ENCODE peak calls at places on chromosomes 5 and 9, in seven cellular contexts. L is adrenal gland; V is endothelial cell of umbilical vein; A is CD8-positive, alpha-beta T cell; E is heart left ventricle; X is uterus; T is transverse colon. Q is an unnamed sample.

GRCh38 chr9:91089405-91090131 is 272.1 kb downstream of the AUH start:
- DNase-seq in E (no peak), X (no peak), L (peak; percentile 60), V (peak; percentile 41), T (peak; percentile 61), A (no peak), Q (peak; percentile 58)

GRCh38 chr5:123285122-123286011 is 137.8 kb downstream of the CEP120 start:
- DNase-seq in X (no peak), L (no peak), A (no peak), V (peak; percentile 4), T (no peak), E (no peak), Q (peak; percentile 41)

GRCh38 chr5:73304381-73304780 is 131.4 kb downstream of the TMEM174 start:
- DNase-seq in A (no peak), E (no peak), V (no peak), T (no peak), L (no peak), X (no peak), Q (no peak)

GRCh38 chr5:91269198-91269597 is 113.9 kb downstream of the ARRDC3 start:
- DNase-seq in L (no peak), V (no peak), X (no peak), E (no peak), T (no peak), A (no peak), Q (no peak)

GRCh38 chr5:57434227-57434640 is 48.4 kb downstream of the ACTBL2 start:
- DNase-seq in E (peak; percentile 39), T (no peak), L (no peak), X (no peak), A (no peak), V (peak; percentile 78), Q (no peak)

GRCh38 chr9:116175616-116176015 is 22.0 kb downstream of the PAPPA start:
- DNase-seq in L (no peak), T (no peak), V (no peak), X (no peak), E (no peak), A (no peak), Q (no peak)

GRCh38 chr9:71910602-71911060 is 362 bp downstream of the ABHD17B start:
- DNase-seq in A (no peak), T (no peak), X (peak; percentile 46), E (no peak), V (no peak), L (no peak), Q (no peak)

GRCh38 chr9:126531591-126531990 is 82.1 kb upstream of the LMX1B start:
- DNase-seq in E (no peak), T (no peak), L (no peak), X (no peak), A (no peak), V (no peak), Q (no peak)

GRCh38 chr5:118637947-118638670 is 350.2 kb downstream of the DTWD2 start:
- DNase-seq in X (no peak), V (no peak), A (no peak), T (no peak), L (no peak), E (no peak), Q (no peak)

GRCh38 chr9:79570449-79571308 is 1.1 kb upstream of the TLE4 start:
- DNase-seq in A (peak; percentile 29), X (peak; percentile 50), T (peak; percentile 47), V (peak; percentile 34), E (peak; percentile 31), L (peak; percentile 37), Q (peak; percentile 36)

GRCh38 chr5:65742565-65743231 is 20.7 kb downstream of the NLN start:
- DNase-seq in L (peak; percentile 17), V (peak; percentile 74), X (no peak), A (no peak), T (no peak), E (no peak), Q (no peak)

GRCh38 chr9:114288233-114289051 is 34.5 kb upstream of the ORM1 start:
- DNase-seq in A (no peak), T (peak; percentile 7), L (peak; percentile 5), V (no peak), X (peak; percentile 15), E (peak; percentile 16), Q (no peak)

GRCh38 chr9:136432591-136432990 is 7.1 kb downstream of the INPP5E start:
- DNase-seq in E (no peak), T (no peak), V (no peak), X (no peak), A (no peak), L (no peak), Q (no peak)

GRCh38 chr5:146311278-146311677 is 27.4 kb upstream of the POU4F3 start:
- DNase-seq in L (no peak), E (no peak), A (no peak), V (no peak), T (no peak), X (no peak), Q (no peak)

GRCh38 chr9:131721096-131721495 is 18.8 kb downstream of the RAPGEF1 start:
- DNase-seq in L (no peak), A (no peak), E (no peak), V (no peak), T (no peak), X (no peak), Q (no peak)
- H3K36me3 ChIP-seq in L (no peaks in the 10 kb centered on the region), A (peaks cover 6% of the 10 kb centered on the region), E (no peaks in the 10 kb centered on the region), V (peaks cover 3% of the 10 kb centered on the region), T (no peaks in the 10 kb centered on the region), X (no peaks in the 10 kb centered on the region), Q (peaks cover 3% of the 10 kb centered on the region)

GRCh38 chr9:82188817-82189216 is 200.2 kb downstream of the SPATA31D1 start:
- DNase-seq in X (no peak), V (no peak), L (no peak), A (no peak), E (no peak), T (no peak), Q (no peak)
- TF ChIP-seq CTCF in X (no peak), V (no peak), L (no peak), A (no peak), E (no peak), T (no peak), Q (no peak)

DNA sequence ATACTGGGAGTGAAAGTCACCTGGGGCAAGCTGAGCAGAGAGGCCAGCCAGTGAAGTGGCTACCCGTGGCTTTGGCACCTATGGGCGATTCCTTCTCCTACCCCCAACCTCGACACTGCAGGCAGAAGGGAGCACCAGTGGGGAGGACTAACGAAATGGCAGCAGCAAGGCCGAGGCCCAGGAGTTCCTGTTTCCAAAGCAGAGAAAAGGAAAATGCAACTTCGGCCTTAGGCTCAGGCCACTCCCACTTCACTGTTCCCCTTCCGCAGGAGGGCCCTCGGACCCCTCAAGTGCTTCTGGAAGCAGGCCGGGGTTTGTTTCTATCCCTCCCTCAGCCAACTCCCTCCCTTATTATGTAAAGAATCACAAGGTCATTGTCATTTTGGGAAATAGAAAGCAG is 36.4 kb upstream of the NKX2-5 start:
- DNase-seq in V (no peak), T (no peak), E (no peak), A (no peak), L (no peak), X (no peak), Q (no peak)
- H3K36me3 ChIP-seq in V (no peaks in the 10 kb centered on the region), T (no peaks in the 10 kb centered on the region), E (no peaks in the 10 kb centered on the region), A (no peaks in the 10 kb centered on the region), L (no peaks in the 10 kb centered on the region), X (no peaks in the 10 kb centered on the region), Q (no peaks in the 10 kb centered on the region)

GRCh38 chr5:76571595-76571994 is 51.6 kb downstream of the F2RL2 start:
- DNase-seq in V (no peak), E (no peak), L (no peak), X (no peak), A (no peak), T (no peak), Q (no peak)
- TF ChIP-seq CTCF in V (no peak), E (peak; percentile 20), L (no peak), X (no peak), A (no peak), T (no peak), Q (no peak)

GRCh38 chr5:1066676-1067075 is 45.2 kb downstream of the SLC12A7 start:
- DNase-seq in T (no peak), X (no peak), A (no peak), V (no peak), E (no peak), L (no peak), Q (no peak)

GRCh38 chr5:1068204-1068894 is 43.5 kb downstream of the SLC12A7 start:
- DNase-seq in T (no peak), A (no peak), L (no peak), V (no peak), X (peak; percentile 35), E (peak; percentile 59), Q (peak; percentile 38)

GRCh38 chr5:1065891-1066650 is 45.8 kb downstream of the SLC12A7 start:
- DNase-seq in T (no peak), X (no peak), A (no peak), L (no peak), V (no peak), E (no peak), Q (no peak)

GRCh38 chr5:1068895-1069719 is 42.8 kb downstream of the SLC12A7 start:
- DNase-seq in V (no peak), L (no peak), A (no peak), X (no peak), T (no peak), E (no peak), Q (no peak)

DNA sequence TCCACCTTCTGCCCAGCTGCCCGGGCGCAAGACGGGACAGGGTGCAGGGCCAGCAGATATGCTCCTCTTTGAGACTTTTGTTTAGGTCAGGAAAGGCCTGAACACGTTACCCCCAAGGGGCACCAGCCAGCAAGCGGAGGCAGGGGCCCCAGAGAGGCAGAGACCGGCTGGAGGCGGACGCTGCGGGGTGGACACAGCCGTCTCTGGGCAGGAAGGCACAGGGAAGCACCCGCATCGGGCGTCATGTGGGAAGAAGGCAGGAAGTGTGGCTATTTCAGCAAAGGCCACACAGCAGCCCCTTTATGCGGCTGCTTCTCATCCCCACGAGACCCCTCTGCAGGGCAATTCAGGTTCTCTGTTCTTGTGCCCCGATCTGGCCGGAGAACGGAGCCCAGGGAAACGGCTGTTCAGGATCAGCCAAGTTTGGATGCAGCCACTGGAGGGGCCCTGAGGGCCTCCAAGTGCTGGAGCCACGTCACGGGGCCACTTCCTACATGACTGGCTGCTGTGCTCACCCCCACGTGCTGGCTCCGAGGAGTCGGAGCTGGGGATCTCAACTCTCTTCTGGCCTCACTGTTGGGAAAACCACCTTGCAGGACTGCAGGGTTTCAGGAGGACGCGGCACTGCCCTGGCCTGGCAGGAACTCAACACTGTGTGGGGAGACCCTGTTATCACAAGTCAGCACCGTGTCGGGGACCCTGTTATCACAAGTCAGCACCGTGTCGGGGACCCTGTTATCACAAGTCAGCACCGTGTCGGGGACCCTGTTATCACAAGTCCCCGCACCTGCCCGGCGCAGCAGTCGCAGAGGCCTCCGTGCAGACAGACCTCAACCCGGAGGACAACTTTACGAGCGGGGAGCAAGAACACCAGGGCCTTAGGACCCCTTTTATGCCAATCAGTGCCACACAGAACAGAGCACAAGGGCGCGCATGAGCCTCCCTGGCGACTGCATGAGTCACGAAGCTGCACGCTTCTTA is 44.4 kb downstream of the SLC12A7 start:
- DNase-seq in X (no peak), A (no peak), E (no peak), T (no peak), L (no peak), V (no peak), Q (no peak)
- H3K36me3 ChIP-seq in X (no peaks in the 10 kb centered on the region), A (peaks cover 3% of the 10 kb centered on the region), E (peaks cover 61% of the 10 kb centered on the region), T (no peaks in the 10 kb centered on the region), L (peaks cover 20% of the 10 kb centered on the region), V (no peaks in the 10 kb centered on the region), Q (no peaks in the 10 kb centered on the region)